ENCODE peak calls at places on chromosome 21, in eight cellular contexts. O is astrocyte of the spinal cord; L is CD4-positive, alpha-beta T cell; J is nephron progenitor cell; W is A549; Y is heart right ventricle; M is cardiac muscle cell; D is fibroblast of lung. N is an unnamed sample.
A peak's percentile ranks its signal among the peaks of the same experiment; 100 is the strongest.

GRCh38 chr21:42737969-42738590 is 84.7 kb downstream of the PDE9A start:
- DNase-seq in Y (peak; percentile 50), O (no peak), J (no peak), W (no peak), L (no peak), M (no peak), D (no peak), N (peak; percentile 64)

GRCh38 chr21:44867999-44868700 is 5.3 kb downstream of the PTTG1IP start:
- DNase-seq in D (no peak), W (no peak), J (no peak), L (peak; percentile 57), M (no peak), O (no peak), Y (peak; percentile 7), N (no peak)

GRCh38 chr21:44199448-44199847 is 41.3 kb downstream of the ICOSLG start:
- DNase-seq in D (no peak), M (no peak), O (no peak), W (no peak), L (no peak), Y (no peak), J (no peak), N (peak; percentile 3)

GRCh38 chr21:29849735-29850176 is 90.0 kb downstream of the GRIK1 start:
- DNase-seq in D (peak; percentile 43), L (peak; percentile 25), J (peak; percentile 52), Y (no peak), O (peak; percentile 62), W (peak; percentile 5), M (peak; percentile 74), N (peak; percentile 61)

GRCh38 chr21:42616366-42617340 is 36.8 kb upstream of the PDE9A start:
- DNase-seq in M (no peak), L (peak; percentile 40), J (no peak), Y (no peak), O (no peak), W (no peak), D (no peak), N (no peak)

GRCh38 chr21:41365377-41366107 is 3.7 kb downstream of the MX2 start:
- DNase-seq in J (no peak), D (no peak), M (no peak), W (no peak), O (no peak), Y (no peak), L (no peak), N (no peak)

GRCh38 chr21:29875873-29876272 is 63.9 kb downstream of the GRIK1 start:
- DNase-seq in W (no peak), Y (no peak), D (no peak), L (no peak), J (no peak), M (no peak), O (no peak), N (no peak)

GRCh38 chr21:42646836-42647235 is 6.6 kb upstream of the PDE9A start:
- DNase-seq in L (no peak), J (no peak), D (no peak), O (no peak), W (no peak), M (no peak), Y (no peak), N (no peak)

GRCh38 chr21:28639742-28640141 is 352.9 kb downstream of the LTN1 start:
- DNase-seq in O (no peak), D (peak; percentile 52), L (no peak), W (no peak), M (no peak), Y (no peak), J (no peak), N (no peak)

GRCh38 chr21:41217656-41218380 is 49.9 kb downstream of the BACE2 start:
- DNase-seq in D (peak; percentile 87), O (peak; percentile 28), Y (peak; percentile 54), M (no peak), J (peak; percentile 25), W (no peak), L (no peak), N (no peak)

DNA sequence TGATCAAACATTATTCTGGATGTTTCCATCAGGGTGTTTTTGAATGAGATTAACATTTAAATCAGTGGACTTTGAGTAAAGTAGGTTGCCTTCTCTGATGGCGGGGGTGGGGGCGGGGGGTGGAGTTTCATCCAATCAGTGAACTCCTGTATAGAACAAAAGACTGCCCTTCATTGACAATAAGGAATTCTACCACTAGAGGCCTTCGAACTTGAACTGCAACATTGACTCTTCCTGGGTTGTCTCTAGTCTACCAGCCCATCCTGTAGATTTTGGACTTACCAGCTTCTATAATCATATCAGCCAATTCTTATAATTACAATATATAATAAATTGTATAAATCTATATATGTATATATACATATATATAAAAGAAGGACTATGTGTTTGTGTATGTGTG is 520.4 kb upstream of the CXADR start:
- DNase-seq in L (no peak), M (no peak), Y (no peak), W (no peak), D (no peak), O (no peak), J (no peak), N (no peak)
- TF ChIP-seq CTCF in L (no peak), M (no peak), Y (no peak), W (no peak), D (no peak), O (no peak), J (no peak), N (no peak)

DNA sequence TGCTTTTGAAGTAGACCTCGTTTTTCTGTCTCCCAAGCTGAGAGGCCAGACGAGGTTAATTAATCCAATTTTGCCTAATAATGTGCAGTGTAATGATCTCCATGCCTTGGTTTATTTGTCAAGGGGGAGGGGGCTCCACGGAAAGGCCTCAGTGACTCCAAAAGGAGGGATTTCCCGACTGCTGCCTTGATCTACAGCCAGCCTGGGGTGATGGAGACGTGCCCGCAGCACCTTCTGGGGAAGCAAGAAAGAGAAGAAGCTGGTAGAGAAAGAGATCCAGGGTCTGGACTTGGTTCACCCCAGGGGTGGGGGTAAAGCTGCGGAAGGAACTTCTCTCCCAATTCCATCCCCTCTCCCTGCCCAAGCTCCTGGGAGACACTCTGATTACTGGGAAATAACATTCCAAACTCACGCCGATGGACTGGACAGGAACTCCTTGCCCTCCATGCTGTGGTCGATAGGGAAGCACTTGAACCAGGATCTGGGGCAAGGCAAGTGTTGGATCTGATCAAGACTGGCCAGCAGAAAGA is 44.1 kb upstream of the SIM2 start:
- DNase-seq in O (no peak), W (no peak), L (no peak), Y (no peak), J (no peak), M (no peak), D (no peak), N (no peak)
- TF ChIP-seq CTCF in O (no peak), W (no peak), L (no peak), Y (no peak), J (no peak), M (no peak), D (no peak), N (no peak)

GRCh38 chr21:31624181-31624580 is 35.3 kb upstream of the SOD1 start:
- DNase-seq in Y (no peak), M (no peak), O (no peak), D (no peak), W (no peak), J (no peak), L (no peak), N (no peak)

GRCh38 chr21:31624961-31625491 is 34.5 kb upstream of the SOD1 start:
- DNase-seq in O (no peak), Y (no peak), W (no peak), L (no peak), M (no peak), J (no peak), D (no peak), N (no peak)

GRCh38 chr21:31622397-31622796 is 37.1 kb upstream of the SOD1 start:
- DNase-seq in M (no peak), J (no peak), D (no peak), O (no peak), W (no peak), Y (no peak), L (no peak), N (no peak)

GRCh38 chr21:31618696-31619430 is 40.6 kb upstream of the SOD1 start:
- DNase-seq in M (no peak), Y (no peak), J (no peak), D (peak; percentile 6), L (no peak), O (no peak), W (no peak), N (no peak)

DNA sequence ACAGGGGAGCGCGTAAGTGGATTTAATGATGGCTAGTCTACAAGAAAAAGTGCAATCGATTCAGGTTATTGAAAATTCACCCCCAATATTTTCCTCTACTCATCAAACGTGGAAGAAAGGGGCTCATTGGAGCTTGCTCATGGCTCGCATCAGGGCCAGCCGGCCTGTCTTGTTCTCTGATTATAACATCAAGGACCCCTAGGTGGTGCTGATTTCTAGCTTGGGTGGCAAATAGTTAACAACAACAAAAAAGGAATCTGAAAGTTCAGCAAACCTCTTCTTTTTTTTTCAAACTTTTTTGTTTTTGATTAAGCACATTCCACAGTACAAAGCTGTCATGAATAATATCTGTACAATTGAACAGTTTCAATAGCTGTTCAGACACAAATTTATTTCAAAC is 35.8 kb upstream of the SOD1 start:
- DNase-seq in D (no peak), Y (no peak), W (no peak), O (no peak), J (no peak), M (no peak), L (no peak), N (no peak)
- TF ChIP-seq CTCF in D (no peak), Y (no peak), W (no peak), O (peak; percentile 43), J (peak; percentile 19), M (no peak), L (no peak), N (no peak)

GRCh38 chr21:31873696-31874599 is 1.1 kb downstream of the HUNK start:
- DNase-seq in L (no peak), D (peak; percentile 25), W (peak; percentile 36), Y (peak; percentile 60), M (peak; percentile 74), O (no peak), J (peak; percentile 91), N (no peak)
- TF ChIP-seq CTCF in L (peak; percentile 10), D (peak; percentile 25), W (peak; percentile 60), Y (peak; percentile 68), M (peak; percentile 41), O (peak; percentile 36), J (peak; percentile 75), N (peak; percentile 59)

GRCh38 chr21:25863031-25863430 is 128.3 kb downstream of the GABPA start:
- DNase-seq in L (no peak), M (no peak), D (no peak), O (no peak), W (no peak), Y (no peak), J (no peak), N (no peak)

GRCh38 chr21:25870084-25870483 is 135.3 kb downstream of the GABPA start:
- DNase-seq in D (no peak), O (no peak), M (no peak), W (no peak), J (no peak), Y (no peak), L (no peak), N (no peak)

GRCh38 chr21:25863747-25864146 is 129.0 kb downstream of the GABPA start:
- DNase-seq in M (no peak), L (no peak), D (no peak), O (no peak), W (no peak), J (no peak), Y (no peak), N (no peak)

GRCh38 chr21:25862596-25862995 is 127.8 kb downstream of the GABPA start:
- DNase-seq in O (peak; percentile 35), J (peak; percentile 4), M (no peak), L (no peak), D (peak; percentile 30), W (no peak), Y (no peak), N (no peak)

GRCh38 chr21:25867041-25867440 is 132.3 kb downstream of the GABPA start:
- DNase-seq in L (no peak), W (no peak), O (no peak), D (no peak), J (no peak), Y (no peak), M (no peak), N (no peak)
- TF ChIP-seq CTCF in L (no peak), W (no peak), O (no peak), D (no peak), J (no peak), Y (no peak), M (no peak), N (no peak)

N was measured in CD14-positive monocyte.